ENCODE peak calls at places on chromosomes 7 and 10, in five cellular contexts. L, O, Q, K and C are unnamed samples.

GRCh38 chr10:48309711-48310226 is 3.3 kb downstream of the MAPK8 start:
- DNase-seq in L (peak), O (peak), Q (peak), K (no peak), C (peak)

GRCh38 chr10:49282879-49283321 is 16.1 kb upstream of the C10orf71 start:
- DNase-seq in L (no peak), O (no peak), Q (no peak), K (no peak), C (no peak)

GRCh38 chr7:28629216-28629848 is 217.0 kb downstream of the CREB5 start:
- DNase-seq in L (peak), O (no peak), Q (no peak), K (no peak), C (peak)

GRCh38 chr10:112631501-112632410 is 184.7 kb downstream of the VTI1A start:
- DNase-seq in L (no peak), O (no peak), Q (peak), K (no peak), C (peak)

GRCh38 chr7:105885386-105886111 is 9.2 kb upstream of the ATXN7L1 start:
- DNase-seq in L (no peak), O (no peak), Q (no peak), K (no peak), C (no peak)

GRCh38 chr7:151218170-151218569 is 7.9 kb upstream of the H2BK1 start:
- DNase-seq in L (no peak), O (no peak), Q (no peak), K (no peak), C (no peak)

GRCh38 chr10:101079874-101080273 is 18.1 kb downstream of the KAZALD1 start:
- DNase-seq in L (no peak), O (no peak), Q (no peak), K (no peak), C (no peak)

GRCh38 chr7:657565-658119 is 68.9 kb upstream of the DNAAF5 start:
- DNase-seq in L (peak), O (no peak), Q (no peak), K (no peak), C (no peak)

GRCh38 chr10:133162910-133163856 is 3.2 kb downstream of the KNDC1 start:
- DNase-seq in L (no peak), O (no peak), Q (no peak), K (no peak), C (no peak)

GRCh38 chr7:44965441-44965903 is 13.3 kb downstream of the MYO1G start:
- DNase-seq in L (no peak), O (no peak), Q (no peak), K (no peak), C (no peak)

GRCh38 chr10:90007226-90007625 is 305.8 kb downstream of the KIF20B start:
- DNase-seq in L (no peak), O (no peak), Q (no peak), K (no peak), C (no peak)

GRCh38 chr7:117565226-117565625 is 85.4 kb downstream of the CFTR start:
- DNase-seq in L (no peak), O (no peak), Q (no peak), K (no peak), C (no peak)

GRCh38 chr10:48361201-48361600 is 54.7 kb downstream of the MAPK8 start:
- DNase-seq in L (no peak), O (no peak), Q (no peak), K (no peak), C (no peak)

GRCh38 chr7:100443096-100443840 is 7.0 kb upstream of the PPP1R35 start:
- DNase-seq in L (no peak), O (no peak), Q (no peak), K (no peak), C (no peak)

GRCh38 chr7:116177009-116177408 is 33.3 kb upstream of the TES start:
- DNase-seq in L (peak), O (no peak), Q (no peak), K (no peak), C (no peak)

GRCh38 chr10:33153266-33153967 is 181.1 kb downstream of the NRP1 start:
- DNase-seq in L (no peak), O (no peak), Q (no peak), K (no peak), C (no peak)

GRCh38 chr10:33154590-33154989 is 179.9 kb downstream of the NRP1 start:
- DNase-seq in L (no peak), O (no peak), Q (no peak), K (no peak), C (no peak)

GRCh38 chr10:33157108-33157507 is 177.4 kb downstream of the NRP1 start:
- DNase-seq in L (peak), O (no peak), Q (no peak), K (no peak), C (peak)

GRCh38 chr10:33153968-33154327 is 180.5 kb downstream of the NRP1 start:
- DNase-seq in L (no peak), O (no peak), Q (no peak), K (no peak), C (no peak)

DNA sequence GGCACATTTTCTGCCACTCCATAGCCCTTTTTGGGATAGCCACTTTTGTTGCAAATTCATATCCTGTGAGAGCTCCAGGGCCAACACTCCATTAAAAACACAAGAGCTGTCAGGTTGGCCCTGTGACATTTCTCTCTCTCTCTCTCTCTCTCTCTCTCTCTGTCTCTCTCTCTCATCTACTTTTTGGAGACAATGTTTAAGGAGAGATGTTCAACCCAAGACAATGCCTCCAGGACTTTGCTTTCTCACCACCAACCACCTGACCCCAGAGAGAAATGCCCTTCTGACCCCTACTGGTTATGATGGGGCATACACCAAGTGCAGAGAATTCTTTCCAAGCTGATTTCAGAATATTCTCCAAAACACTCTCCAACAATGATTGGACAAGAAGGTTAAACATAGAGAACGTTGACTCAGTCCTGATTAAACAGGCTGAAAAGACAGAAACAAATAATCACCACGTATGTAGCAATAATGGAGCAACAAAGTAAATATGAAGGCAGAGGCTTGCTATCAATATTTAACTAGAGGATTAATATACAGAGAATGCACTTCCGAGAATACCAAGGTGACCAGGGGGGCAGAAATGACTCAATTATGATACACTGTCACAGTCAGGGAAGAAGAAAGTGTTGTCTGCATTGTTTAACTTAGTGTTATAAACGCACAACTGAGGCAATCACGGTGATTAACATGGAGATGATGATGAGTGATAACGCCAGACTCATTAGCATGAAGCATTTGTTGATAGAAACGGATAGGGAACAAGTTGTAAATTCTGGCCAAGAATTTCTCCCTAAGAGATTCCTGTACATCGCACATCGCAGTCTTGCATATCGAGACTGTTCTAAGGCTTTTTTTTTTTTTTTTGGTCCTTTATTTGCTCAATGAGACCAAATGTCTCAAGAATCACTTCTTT is 178.5 kb downstream of the NRP1 start:
- DNase-seq in L (peak), O (peak), Q (no peak), K (no peak), C (peak)
- TF ChIP-seq CTCF in L (peak), O (peak), Q (peak), K (no peak), C (peak)

DNA sequence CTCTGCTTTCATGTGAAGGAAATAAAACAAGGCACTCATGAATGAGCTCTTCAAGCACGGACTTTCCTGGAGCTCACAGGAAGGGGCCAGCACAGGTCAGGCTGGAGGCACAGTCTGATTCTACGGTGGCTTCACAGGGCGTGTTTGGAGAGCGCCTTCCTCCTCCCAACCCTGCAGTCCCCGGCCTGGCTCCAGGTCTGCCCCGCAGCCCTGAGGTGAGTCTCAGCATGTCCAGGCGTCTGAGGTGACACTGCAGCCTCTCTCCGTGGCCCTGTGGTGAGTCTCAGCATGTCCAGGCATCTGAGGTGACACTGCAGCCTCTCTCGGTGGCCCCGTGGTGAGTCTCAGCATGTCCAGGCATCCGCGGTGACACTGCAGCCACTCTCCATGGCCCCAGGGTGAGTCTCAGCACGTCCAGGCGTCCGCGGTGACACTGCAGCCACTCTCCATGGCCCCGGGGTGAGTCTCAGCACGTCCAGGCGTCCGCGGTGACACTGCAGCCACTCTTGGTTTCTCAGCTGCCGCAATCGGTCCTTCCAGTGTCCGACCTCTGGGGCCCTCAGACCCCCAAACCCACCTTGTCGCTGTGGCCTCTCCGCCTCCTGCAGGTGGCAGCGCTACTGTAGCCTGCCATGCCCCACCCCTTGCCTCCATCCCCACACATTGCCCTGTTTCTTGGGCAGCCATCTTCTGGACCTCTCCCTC is 381.7 kb downstream of the DNAJB6 start:
- DNase-seq in L (no peak), O (no peak), Q (no peak), K (no peak), C (no peak)
- TF ChIP-seq CTCF in L (no peak), O (no peak), Q (no peak), K (no peak), C (no peak)

DNA sequence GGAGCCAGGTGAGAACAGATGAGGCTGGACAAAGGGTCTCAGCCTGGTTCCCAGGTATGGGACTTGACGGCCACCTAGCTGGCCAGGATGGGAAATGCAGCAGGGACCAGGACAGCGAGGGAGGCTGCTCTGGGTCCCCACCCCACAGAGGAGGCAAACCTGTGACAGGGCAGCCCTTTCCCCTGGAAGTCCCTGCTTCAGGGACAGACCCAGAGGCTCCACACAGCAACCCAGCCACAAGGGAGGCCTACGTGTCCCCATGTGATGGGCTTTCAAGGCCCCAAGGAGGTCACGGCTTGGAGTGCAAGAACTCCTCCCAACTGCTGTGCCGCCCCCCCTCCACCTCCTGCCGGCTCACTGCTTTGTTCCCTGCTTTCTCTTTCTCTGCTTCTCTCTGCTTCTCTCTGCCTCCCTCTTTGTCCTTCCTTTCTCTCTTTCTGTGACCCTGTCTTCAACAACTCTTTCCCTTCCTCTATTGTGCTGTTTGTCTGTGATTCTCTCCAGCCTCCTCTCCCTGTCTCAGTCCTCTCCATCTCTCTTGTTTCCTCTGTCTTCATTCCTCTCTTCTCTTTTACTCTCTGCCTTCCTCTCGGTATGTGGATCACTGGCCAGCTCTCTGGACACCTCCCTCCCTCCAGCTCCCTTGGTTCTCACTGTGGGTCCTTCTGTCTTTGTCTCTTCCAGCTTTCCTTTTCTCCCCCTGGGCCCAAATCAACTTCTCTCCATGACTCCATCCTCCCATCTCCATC is 9.6 kb upstream of the EIF5AL1 start:
- DNase-seq in L (no peak), O (no peak), Q (no peak), K (peak), C (no peak)
- TF ChIP-seq CTCF in L (peak), O (peak), Q (peak), K (peak), C (peak)

GRCh38 chr10:106185991-106186390 is 978.5 kb downstream of the SORCS1 start:
- DNase-seq in L (peak), O (no peak), Q (no peak), K (no peak), C (no peak)

DNA sequence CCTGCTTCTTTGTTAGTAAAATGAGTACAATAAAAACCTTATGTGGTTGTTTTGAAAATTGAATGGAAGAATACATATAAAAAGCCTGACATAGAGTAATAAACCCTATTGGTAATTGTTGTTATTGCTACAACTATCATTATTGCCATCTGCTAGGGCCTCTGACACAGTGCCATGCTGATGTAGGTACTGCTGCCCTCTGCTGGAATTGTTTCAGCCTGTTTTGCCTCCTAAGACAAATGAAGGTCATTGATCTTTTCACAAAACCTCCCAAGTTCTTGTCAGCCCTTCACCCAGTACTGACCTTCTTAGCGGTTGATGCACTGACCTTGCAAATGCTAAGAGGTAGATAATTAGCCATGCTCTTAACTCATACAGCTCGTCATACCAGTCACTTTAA is 975.3 kb downstream of the SORCS1 start:
- DNase-seq in L (no peak), O (no peak), Q (no peak), K (no peak), C (peak)
- TF ChIP-seq CTCF in L (peak), O (peak), Q (no peak), K (no peak), C (peak)

GRCh38 chr10:95475827-95476481 is 85.2 kb downstream of the SORBS1 start:
- DNase-seq in L (no peak), O (no peak), Q (no peak), K (no peak), C (no peak)

GRCh38 chr10:95472304-95473088 is 88.7 kb downstream of the SORBS1 start:
- DNase-seq in L (no peak), O (no peak), Q (no peak), K (no peak), C (no peak)

GRCh38 chr10:95475003-95475383 is 86.2 kb downstream of the SORBS1 start:
- DNase-seq in L (no peak), O (no peak), Q (no peak), K (no peak), C (no peak)

GRCh38 chr10:95476482-95477174 is 84.5 kb downstream of the SORBS1 start:
- DNase-seq in L (no peak), O (no peak), Q (no peak), K (no peak), C (no peak)

DNA sequence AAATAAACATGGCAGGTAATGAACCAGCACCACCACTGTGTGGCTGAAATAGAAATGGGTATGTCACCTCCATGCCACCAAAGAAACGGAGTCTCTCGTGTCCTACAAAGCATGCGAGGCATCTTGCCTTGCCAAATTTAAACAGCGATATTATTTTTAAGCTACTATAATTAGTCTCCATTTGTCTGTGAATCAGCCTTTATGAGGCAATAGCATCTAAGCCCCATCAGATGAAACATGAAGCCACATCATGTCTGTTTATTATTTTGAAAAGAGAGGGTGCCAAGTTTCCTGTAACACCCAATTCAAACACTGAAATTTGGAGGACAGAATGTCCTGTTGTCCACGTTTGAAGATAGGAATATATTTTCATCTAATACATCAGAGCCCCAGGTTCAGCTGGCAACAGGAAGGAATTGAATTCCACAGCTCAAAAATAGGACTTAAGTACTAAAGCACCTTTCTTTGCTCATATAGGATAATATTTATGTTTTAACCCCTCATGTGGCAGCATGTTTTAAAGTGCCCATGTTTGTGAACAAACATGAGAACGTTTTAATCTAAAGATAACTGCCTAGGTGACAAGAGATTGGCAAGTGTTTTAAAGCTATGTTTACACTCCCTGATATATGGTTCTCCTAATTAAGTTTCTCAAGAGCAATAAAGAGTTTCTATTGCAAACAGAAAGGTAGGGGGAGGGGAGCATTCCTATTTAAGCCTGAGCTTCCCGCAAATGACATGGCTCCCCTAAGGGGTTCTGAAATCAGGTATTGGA is 86.8 kb downstream of the SORBS1 start:
- DNase-seq in L (no peak), O (no peak), Q (no peak), K (no peak), C (no peak)
- TF ChIP-seq CTCF in L (no peak), O (no peak), Q (no peak), K (no peak), C (no peak)

GRCh38 chr10:28874210-28874609 is 196.9 kb downstream of the BAMBI start:
- DNase-seq in L (no peak), O (no peak), Q (no peak), K (no peak), C (no peak)

GRCh38 chr10:28872592-28873165 is 195.4 kb downstream of the BAMBI start:
- DNase-seq in L (peak), O (no peak), Q (no peak), K (no peak), C (no peak)

GRCh38 chr10:28875535-28876208 is 198.4 kb downstream of the BAMBI start:
- DNase-seq in L (peak), O (no peak), Q (no peak), K (no peak), C (peak)

GRCh38 chr10:28871677-28872076 is 194.4 kb downstream of the BAMBI start:
- DNase-seq in L (no peak), O (no peak), Q (no peak), K (no peak), C (no peak)

GRCh38 chr10:28873540-28873939 is 196.2 kb downstream of the BAMBI start:
- DNase-seq in L (no peak), O (no peak), Q (no peak), K (no peak), C (no peak)
- TF ChIP-seq CTCF in L (no peak), O (no peak), Q (no peak), K (no peak), C (no peak)

GRCh38 chr10:12717981-12718707 is 283.4 kb downstream of the CCDC3 start:
- DNase-seq in L (peak), O (no peak), Q (no peak), K (no peak), C (no peak)
- TF ChIP-seq CTCF in L (peak), O (peak), Q (peak), K (peak), C (peak)